ENCODE peak calls at places on chromosomes 11 and 22, in seven cellular contexts. L is progenitor cell of endocrine pancreas, W is kidney, I is PC-9, M is Peyer's patch, Y is IMR-90, K is left ventricle myocardium inferior. F is an unnamed sample.

GRCh38 chr11:91872216-91872615 is 352.4 kb upstream of the FAT3 start:
- DNase-seq in M (no peak), L (no peak), W (no peak), K (no peak), Y (no peak), I (no peak), F (no peak)

GRCh38 chr11:134679592-134679991 is 267.6 kb upstream of the B3GAT1 start:
- DNase-seq in M (no peak), W (no peak), I (no peak), K (no peak), Y (no peak), L (no peak), F (no peak)

GRCh38 chr11:61021661-61022212 is 50.3 kb downstream of the CD6 start:
- DNase-seq in K (no peak), L (no peak), I (no peak), Y (no peak), M (peak), W (no peak), F (peak)

GRCh38 chr22:28442951-28443876 is 236.4 kb downstream of the TTC28 start:
- DNase-seq in L (peak), Y (peak), K (peak), M (peak), W (peak), I (no peak), F (peak)

GRCh38 chr11:48880021-48880441 is 103.7 kb downstream of the TRIM51G start:
- DNase-seq in Y (no peak), K (peak), M (peak), W (peak), L (no peak), I (no peak), F (no peak)

GRCh38 chr11:1967641-1968225 is 20.6 kb downstream of the MRPL23 start:
- DNase-seq in W (no peak), I (no peak), Y (no peak), L (no peak), M (no peak), K (no peak), F (no peak)

GRCh38 chr11:113817162-113817561 is 37.6 kb downstream of the CLDN25 start:
- DNase-seq in Y (peak), K (no peak), M (no peak), W (no peak), L (no peak), I (no peak), F (no peak)

GRCh38 chr11:84261707-84262106 is 975.5 kb upstream of the CCDC90B start:
- DNase-seq in W (no peak), L (no peak), I (no peak), M (no peak), K (no peak), Y (no peak), F (no peak)

GRCh38 chr11:45333506-45333971 is 47.4 kb upstream of the SYT13 start:
- DNase-seq in K (peak), W (no peak), Y (peak), L (no peak), I (no peak), M (no peak), F (no peak)

GRCh38 chr11:119722281-119722794 is 6.7 kb downstream of the NECTIN1 start:
- DNase-seq in Y (no peak), K (no peak), W (no peak), M (no peak), L (no peak), I (no peak), F (no peak)

GRCh38 chr11:118265954-118266353 is 1.9 kb upstream of the MPZL2 start:
- DNase-seq in L (no peak), M (peak), Y (no peak), I (peak), K (peak), W (peak), F (no peak)

GRCh38 chr22:46893281-46894020 is 131.0 kb downstream of the TBC1D22A start:
- DNase-seq in I (no peak), L (no peak), M (no peak), Y (no peak), K (no peak), W (peak), F (no peak)

GRCh38 chr22:31332886-31333285 is 13.3 kb downstream of the PATZ1 start:
- DNase-seq in I (no peak), L (no peak), W (no peak), M (no peak), K (no peak), Y (peak), F (no peak)

GRCh38 chr11:6646040-6646439 is 9.6 kb downstream of the DCHS1 start:
- DNase-seq in L (no peak), I (no peak), K (peak), Y (peak), M (no peak), W (peak), F (no peak)

DNA sequence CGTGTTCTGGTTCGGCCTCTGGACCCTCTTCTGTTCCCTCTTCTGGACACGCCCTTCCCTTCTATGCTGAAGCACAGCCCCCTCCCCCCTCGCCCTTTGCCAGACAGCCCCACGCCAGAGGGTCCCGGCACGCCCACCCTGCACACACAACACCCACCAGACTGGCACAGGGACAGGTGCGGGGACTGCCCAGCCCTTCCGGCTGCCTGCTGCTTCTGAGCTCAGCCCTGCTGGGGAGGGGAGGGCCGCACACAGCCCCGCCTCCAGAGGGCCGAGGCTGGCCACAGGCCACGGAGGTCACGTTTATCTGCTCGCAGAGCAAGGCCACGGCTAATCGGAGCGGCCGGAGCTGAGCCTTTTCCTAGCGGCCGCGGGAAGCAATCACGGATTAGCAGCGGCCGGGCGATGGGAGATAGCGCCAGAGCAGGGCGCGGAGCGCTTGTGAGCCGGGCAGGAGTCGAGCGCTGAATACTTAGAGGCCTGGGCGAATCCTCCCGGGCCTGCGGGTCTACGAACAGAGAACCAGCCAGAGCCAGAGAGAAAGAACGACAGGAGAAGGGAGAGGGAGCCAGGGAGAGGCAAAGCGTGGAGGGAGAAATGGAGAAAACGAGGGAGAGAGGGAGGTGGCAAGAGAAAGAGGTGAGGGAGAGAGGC is 21.5 kb downstream of the OTUB1 start:
- DNase-seq in Y (no peak), W (peak), M (peak), L (peak), I (no peak), K (peak), F (no peak)
- TF ChIP-seq CTCF in Y (no peak), W (no peak), M (no peak), L (peak), I (no peak), K (peak), F (no peak)

GRCh38 chr11:128171496-128171895 is 415.9 kb downstream of the ETS1 start:
- DNase-seq in Y (peak), K (no peak), M (no peak), W (no peak), I (peak), L (no peak), F (no peak)
- TF ChIP-seq CTCF in Y (no peak), K (no peak), M (no peak), W (no peak), I (no peak), L (no peak), F (no peak)

DNA sequence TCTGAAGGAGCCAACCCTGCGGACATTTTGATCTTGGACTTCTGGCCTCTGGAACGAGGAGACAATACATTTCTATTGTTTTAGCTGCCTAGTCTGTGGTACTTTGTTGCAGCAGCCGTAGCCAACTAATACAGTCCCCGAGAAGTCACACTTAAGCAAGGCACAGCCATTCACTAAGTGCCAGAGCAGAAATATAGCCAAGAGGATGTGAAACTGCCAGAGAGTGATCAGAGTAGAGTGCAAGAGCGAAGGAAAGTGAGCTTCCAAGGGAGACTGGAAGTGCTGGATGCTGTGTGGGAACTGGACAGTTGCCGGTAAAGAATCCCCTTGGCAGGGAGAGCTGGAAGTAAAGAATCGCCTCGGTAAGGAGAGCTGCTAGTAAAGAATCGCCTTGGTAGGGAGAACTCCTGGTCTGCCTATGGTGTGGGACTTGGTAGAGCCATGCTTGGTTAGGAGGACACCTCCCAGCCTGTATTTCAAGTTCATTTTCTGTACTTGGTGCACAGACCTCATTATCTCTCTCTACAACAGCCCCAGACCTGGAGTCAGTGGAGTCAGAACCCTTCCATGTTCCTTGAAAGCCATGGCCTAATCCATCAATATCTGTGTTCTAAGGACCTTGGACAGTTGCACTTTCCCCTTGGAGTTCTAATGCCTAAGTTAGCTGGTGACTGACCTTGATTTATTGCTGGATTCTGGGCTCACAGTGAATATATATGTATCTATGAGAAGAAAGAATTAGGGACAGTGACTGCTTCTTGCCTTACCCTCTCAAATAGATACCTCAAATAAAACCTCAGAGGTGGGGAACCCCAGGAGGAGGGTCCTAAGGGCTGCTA is 162.1 kb downstream of the LDLRAD3 start:
- DNase-seq in L (no peak), K (no peak), Y (no peak), I (no peak), M (no peak), W (no peak), F (no peak)
- TF ChIP-seq CTCF in L (no peak), K (no peak), Y (no peak), I (no peak), M (no peak), W (no peak), F (no peak)

GRCh38 chr11:19775622-19776021 is 63.0 kb downstream of the NAV2 start:
- DNase-seq in I (no peak), W (no peak), Y (no peak), M (no peak), K (no peak), L (no peak), F (no peak)

GRCh38 chr11:19777032-19777341 is 64.3 kb downstream of the NAV2 start:
- DNase-seq in L (peak), I (no peak), K (no peak), Y (no peak), W (peak), M (no peak), F (no peak)

GRCh38 chr11:19777342-19778102 is 64.9 kb downstream of the NAV2 start:
- DNase-seq in I (peak), Y (peak), L (no peak), W (no peak), M (no peak), K (no peak), F (no peak)

GRCh38 chr11:19774329-19774728 is 61.7 kb downstream of the NAV2 start:
- DNase-seq in Y (no peak), K (no peak), L (no peak), I (no peak), W (no peak), M (no peak), F (no peak)

DNA sequence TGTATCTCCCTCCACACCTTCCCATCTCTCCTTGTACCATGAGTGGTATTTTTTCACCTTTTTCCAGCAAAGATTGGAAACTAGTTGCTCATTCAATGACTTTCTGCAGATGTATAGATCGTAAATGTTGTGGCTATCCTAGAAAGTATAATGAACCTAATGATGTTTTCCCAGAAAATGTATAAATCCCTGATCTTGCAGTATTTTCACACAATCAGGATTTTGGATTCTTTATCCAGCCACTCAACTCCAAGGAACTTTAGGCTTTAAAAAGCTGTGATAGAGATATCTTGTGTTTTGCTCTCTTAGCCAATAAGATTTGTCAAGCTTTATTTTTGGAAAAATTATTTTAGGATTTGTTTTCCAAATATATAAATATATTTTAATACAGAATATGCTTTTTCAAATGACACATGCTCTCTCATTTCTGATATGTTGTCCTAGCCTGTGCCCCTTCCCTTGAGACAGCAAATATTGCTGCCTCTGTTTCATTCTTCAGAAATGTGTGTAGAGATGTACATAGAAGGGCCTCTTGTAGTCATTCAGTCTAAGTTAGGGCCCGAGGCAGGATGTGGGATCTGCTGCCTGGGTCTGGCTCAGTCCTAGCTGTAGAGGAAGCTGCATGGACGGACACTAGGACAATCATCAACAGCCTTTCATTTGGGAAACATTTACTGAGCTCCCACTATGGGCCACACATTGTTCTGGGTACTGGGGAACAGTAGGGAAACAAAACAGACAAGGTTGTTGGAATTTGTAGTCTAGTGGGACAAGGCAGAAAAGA is 62.4 kb downstream of the NAV2 start:
- DNase-seq in K (no peak), W (no peak), Y (peak), M (no peak), L (no peak), I (no peak), F (no peak)
- TF ChIP-seq CTCF in K (no peak), W (no peak), Y (no peak), M (no peak), L (no peak), I (no peak), F (no peak)

DNA sequence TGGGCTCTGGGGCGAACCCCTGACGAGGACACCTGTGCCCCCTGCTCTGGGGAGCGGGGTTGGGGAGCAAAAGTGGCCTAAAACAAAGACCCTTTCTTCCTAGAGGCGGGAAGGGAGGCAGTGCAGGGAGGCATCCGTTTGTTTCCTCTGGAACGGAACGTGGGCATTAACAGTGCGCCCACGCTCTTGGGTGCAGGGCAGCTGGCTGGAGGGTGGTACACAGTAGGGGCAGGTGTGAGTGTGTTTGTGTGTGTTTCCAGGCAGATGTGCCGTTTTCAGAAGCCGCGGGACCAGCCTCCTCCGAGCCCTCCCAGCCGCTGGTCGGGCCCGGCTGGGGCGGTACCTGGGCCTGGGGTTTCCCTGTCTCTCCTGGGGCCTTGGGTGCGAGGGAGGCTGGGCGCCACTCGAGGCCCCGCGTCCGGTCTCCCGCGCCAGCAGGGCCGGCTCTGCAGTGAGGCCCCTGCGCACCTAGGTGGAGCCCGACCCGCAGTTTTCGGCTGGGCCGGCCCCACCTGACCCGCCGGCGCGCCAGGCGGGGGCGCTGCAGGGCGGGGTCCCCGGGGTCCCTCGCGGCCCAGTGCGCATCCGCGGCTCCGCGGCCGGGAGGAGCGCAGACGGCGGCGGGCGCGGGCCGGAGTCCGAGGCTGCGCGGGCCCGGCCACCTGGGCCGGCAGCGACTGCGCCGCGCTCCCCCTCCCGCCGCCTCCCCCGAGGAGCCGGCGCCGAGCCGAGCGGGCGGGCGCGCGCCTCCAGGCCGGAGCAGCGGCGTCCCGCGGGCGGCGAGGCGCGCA is 1252.7 kb downstream of the BRD1 start:
- DNase-seq in W (peak), I (no peak), M (no peak), L (peak), Y (no peak), K (no peak), F (no peak)
- TF ChIP-seq CTCF in W (peak), I (no peak), M (no peak), L (peak), Y (peak), K (peak), F (no peak)

DNA sequence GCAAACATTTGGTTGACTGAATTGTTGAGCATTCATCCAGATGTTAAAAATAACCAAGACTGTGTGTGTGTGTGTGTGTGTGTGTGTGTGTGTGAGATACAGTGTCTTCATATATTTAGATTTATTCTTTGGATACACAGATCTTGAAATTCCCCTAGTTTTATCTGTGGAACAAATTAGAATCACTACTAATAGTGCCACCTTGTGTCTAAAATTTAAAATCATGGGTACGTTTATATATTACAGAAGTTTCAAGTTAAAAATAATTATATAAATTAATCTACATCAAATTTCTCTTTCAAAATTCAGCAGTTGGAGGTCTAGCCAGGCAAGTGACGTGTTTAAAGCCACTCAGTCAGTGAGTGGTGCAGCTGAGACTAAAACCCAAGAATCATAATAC is 1566.2 kb upstream of the TENM4 start:
- DNase-seq in I (peak), M (no peak), K (no peak), Y (peak), W (no peak), L (no peak), F (no peak)
- TF ChIP-seq CTCF in I (peak), M (no peak), K (no peak), Y (peak), W (no peak), L (peak), F (no peak)

GRCh38 chr11:111870522-111870886 is 877 bp downstream of the ALG9 start:
- DNase-seq in K (no peak), I (peak), Y (no peak), M (no peak), L (no peak), W (no peak), F (no peak)

GRCh38 chr11:111871693-111872161 is 346 bp upstream of the ALG9 start:
- DNase-seq in Y (no peak), I (no peak), W (no peak), K (no peak), L (no peak), M (no peak), F (no peak)

GRCh38 chr11:111870113-111870512 is 1.3 kb downstream of the ALG9 start:
- DNase-seq in K (no peak), I (no peak), W (no peak), Y (no peak), L (no peak), M (no peak), F (no peak)

DNA sequence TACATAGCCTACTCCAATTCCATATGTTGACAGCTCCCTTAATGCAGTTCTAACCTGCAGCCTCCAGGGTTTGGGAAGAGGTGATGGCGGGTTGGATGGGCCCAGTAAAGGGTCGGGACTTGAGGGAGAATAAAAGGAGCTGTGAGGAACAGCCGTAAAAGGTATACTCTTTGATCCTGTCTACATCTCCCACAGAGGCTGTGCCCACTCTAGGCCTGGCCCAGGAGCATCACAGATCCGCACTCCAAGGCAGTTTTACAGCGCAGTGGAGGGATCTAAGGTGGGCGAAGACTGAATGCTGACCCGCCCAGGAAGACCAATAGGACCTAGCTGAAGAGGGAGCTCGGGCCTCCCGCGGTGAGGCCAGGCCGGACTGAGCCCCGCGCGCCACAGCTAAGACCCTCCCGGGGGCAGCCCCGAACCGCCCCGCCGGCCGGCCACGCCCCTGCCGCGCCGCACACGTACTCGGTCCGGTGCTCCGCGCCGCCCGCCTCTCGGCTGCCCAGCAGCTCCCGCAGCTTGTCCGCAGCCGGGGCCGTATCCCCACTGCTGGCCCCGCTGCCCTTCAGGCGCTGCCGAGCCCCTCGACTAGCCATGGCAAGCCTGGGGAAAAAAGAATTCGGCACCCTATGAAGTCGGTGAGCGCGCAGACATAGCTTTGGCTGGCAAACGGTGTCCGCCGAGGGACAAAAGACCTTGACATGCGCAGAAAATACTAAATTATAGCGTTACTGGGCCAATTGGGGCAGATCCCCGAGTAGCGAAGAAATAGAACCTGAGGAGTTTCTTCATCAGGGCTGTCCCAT is at the start of gene ALG9:
- DNase-seq in I (peak), L (peak), W (peak), K (peak), Y (peak), M (peak), F (peak)
- TF ChIP-seq CTCF in I (peak), L (peak), W (no peak), K (peak), Y (peak), M (peak), F (peak)

GRCh38 chr11:506238-506949 is 648 bp downstream of the RNH1 start:
- DNase-seq in Y (peak), I (peak), L (peak), K (peak), W (peak), M (peak), F (peak)
- TF ChIP-seq CTCF in Y (no peak), I (no peak), L (peak), K (peak), W (peak), M (no peak), F (no peak)